ENCODE peak calls at places on chromosomes 11 and 22, in five cellular contexts. U, B, W, R and Q are unnamed samples.

GRCh38 chr22:17431179-17431578 is 61.9 kb downstream of the CECR2 start:
- DNase-seq in U (no peak), B (no peak), W (no peak), R (no peak), Q (no peak)

GRCh38 chr11:68946416-68947090 is 34.2 kb downstream of the MRGPRD start:
- DNase-seq in U (no peak), B (no peak), W (no peak), R (peak; percentile 94), Q (no peak)

GRCh38 chr22:17862646-17863181 is 88.4 kb upstream of the BID start:
- DNase-seq in U (no peak), B (no peak), W (no peak), R (no peak), Q (no peak)

GRCh38 chr11:115276799-115277198 is 227.4 kb downstream of the CADM1 start:
- DNase-seq in U (no peak), B (no peak), W (no peak), R (no peak), Q (no peak)

GRCh38 chr11:1557904-1558831 is 13.9 kb downstream of the DUSP8 start:
- DNase-seq in U (no peak), B (no peak), W (no peak), R (peak; percentile 53), Q (peak; percentile 83)

GRCh38 chr11:34926831-34927132 is 10.4 kb downstream of the PDHX start:
- DNase-seq in U (no peak), B (no peak), W (no peak), R (peak; percentile 50), Q (no peak)

GRCh38 chr22:48651036-48651890 is 1176.4 kb downstream of the BRD1 start:
- DNase-seq in U (no peak), B (no peak), W (no peak), R (no peak), Q (no peak)

GRCh38 chr22:31241936-31242335 is 29.8 kb downstream of the LIMK2 start:
- DNase-seq in U (no peak), B (no peak), W (no peak), R (peak; percentile 75), Q (no peak)

GRCh38 chr22:36156515-36157419 is 3.8 kb downstream of the APOL3 start:
- DNase-seq in U (no peak), B (peak; percentile 55), W (peak; percentile 47), R (peak; percentile 86), Q (peak; percentile 68)

GRCh38 chr11:126636911-126637799 is 281.7 kb downstream of the ST3GAL4 start:
- DNase-seq in U (no peak), B (no peak), W (no peak), R (no peak), Q (no peak)

GRCh38 chr22:39925273-39925672 is 24.4 kb downstream of the GRAP2 start:
- DNase-seq in U (no peak), B (no peak), W (no peak), R (no peak), Q (no peak)

GRCh38 chr22:36008131-36008530 is 20.5 kb downstream of the RBFOX2 start:
- DNase-seq in U (no peak), B (no peak), W (no peak), R (no peak), Q (no peak)

GRCh38 chr22:28911777-28912669 is 28.7 kb downstream of the ZNRF3 start:
- DNase-seq in U (no peak), B (no peak), W (no peak), R (peak; percentile 66), Q (peak; percentile 72)

GRCh38 chr22:23691748-23692423 is 1.1 kb downstream of the RGL4 start:
- DNase-seq in U (no peak), B (no peak), W (peak; percentile 81), R (no peak), Q (no peak)

GRCh38 chr11:46298699-46299424 is 21.4 kb downstream of the CREB3L1 start:
- DNase-seq in U (no peak), B (no peak), W (no peak), R (peak; percentile 92), Q (no peak)

GRCh38 chr11:74626130-74626529 is 33.7 kb downstream of the POLD3 start:
- DNase-seq in U (no peak), B (no peak), W (no peak), R (no peak), Q (no peak)

GRCh38 chr11:299081-299891 is at the start of gene IFITM5:
- DNase-seq in U (no peak), B (no peak), W (no peak), R (no peak), Q (no peak)
- H3K9ac ChIP-seq in U (peak within 1 kb of the TSS; percentile 63), B (peak within 1 kb of the TSS; percentile 42), W (no peak within 1 kb of the TSS), R (no peak within 1 kb of the TSS), Q (peak within 1 kb of the TSS; percentile 30)

GRCh38 chr11:43834291-43834690 is 46.3 kb upstream of the ALKBH3 start:
- DNase-seq in U (no peak), B (no peak), W (no peak), R (no peak), Q (no peak)
- H3K9ac ChIP-seq in U (no peak overlapping the region), B (no peak overlapping the region), W (no peak overlapping the region), R (no peak overlapping the region), Q (no peak overlapping the region)

GRCh38 chr11:78560826-78561484 is 13.7 kb downstream of the NARS2 start:
- DNase-seq in U (no peak), B (no peak), W (no peak), R (no peak), Q (peak; percentile 32)

GRCh38 chr11:78562398-78562797 is 12.3 kb downstream of the NARS2 start:
- DNase-seq in U (no peak), B (no peak), W (no peak), R (peak; percentile 40), Q (no peak)

GRCh38 chr11:78557236-78557635 is 17.4 kb downstream of the NARS2 start:
- DNase-seq in U (no peak), B (no peak), W (no peak), R (no peak), Q (no peak)

GRCh38 chr11:78564037-78564888 is 10.4 kb downstream of the NARS2 start:
- DNase-seq in U (peak; percentile 43), B (peak; percentile 34), W (peak; percentile 86), R (peak; percentile 72), Q (peak; percentile 68)

DNA sequence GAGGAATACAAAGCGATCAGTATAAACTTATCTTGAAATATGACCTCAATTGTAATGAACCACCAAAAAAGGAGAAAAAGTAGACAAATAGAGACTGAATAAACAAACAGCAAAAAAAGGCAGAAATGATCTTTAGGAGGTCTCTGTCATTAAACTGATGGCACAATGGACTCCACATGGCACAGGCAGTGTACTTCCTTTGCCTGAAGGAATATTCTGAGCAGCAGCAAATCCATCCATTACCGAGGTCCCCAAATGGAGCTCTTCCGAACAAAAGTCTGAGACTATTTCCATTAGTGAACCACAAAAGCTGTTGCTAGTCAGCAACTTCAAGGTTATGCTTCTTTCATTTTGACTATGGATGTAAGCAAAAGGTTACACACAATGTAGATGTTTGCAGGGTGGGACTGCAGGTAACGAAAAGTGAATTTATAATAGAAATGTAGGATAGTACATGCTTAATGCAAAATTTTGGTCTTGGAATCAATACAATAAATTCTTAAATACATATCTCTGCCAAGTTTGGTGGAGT is 14.5 kb downstream of the NARS2 start:
- DNase-seq in U (no peak), B (no peak), W (no peak), R (no peak), Q (no peak)
- H3K9ac ChIP-seq in U (no peak overlapping the region), B (no peak overlapping the region), W (no peak overlapping the region), R (peak overlapping the region; percentile 87), Q (peak overlapping the region; percentile 5)

GRCh38 chr22:38201371-38201717 is 450 bp upstream of the MAFF start:
- DNase-seq in U (no peak), B (no peak), W (no peak), R (no peak), Q (no peak)
- H3K9ac ChIP-seq in U (no peak overlapping the region), B (peak overlapping the region; percentile 60), W (no peak overlapping the region), R (peak overlapping the region; percentile 65), Q (peak overlapping the region; percentile 81)

GRCh38 chr11:57416436-57416835 is 10.5 kb downstream of the SLC43A3 start:
- DNase-seq in U (no peak), B (no peak), W (no peak), R (no peak), Q (no peak)
- H3K9ac ChIP-seq in U (no peak overlapping the region), B (no peak overlapping the region), W (no peak overlapping the region), R (peak overlapping the region; percentile 70), Q (no peak overlapping the region)

GRCh38 chr11:83557638-83558037 is 271.5 kb upstream of the CCDC90B start:
- DNase-seq in U (no peak), B (no peak), W (no peak), R (no peak), Q (no peak)

GRCh38 chr11:83554896-83555295 is 268.7 kb upstream of the CCDC90B start:
- DNase-seq in U (no peak), B (no peak), W (no peak), R (no peak), Q (no peak)

DNA sequence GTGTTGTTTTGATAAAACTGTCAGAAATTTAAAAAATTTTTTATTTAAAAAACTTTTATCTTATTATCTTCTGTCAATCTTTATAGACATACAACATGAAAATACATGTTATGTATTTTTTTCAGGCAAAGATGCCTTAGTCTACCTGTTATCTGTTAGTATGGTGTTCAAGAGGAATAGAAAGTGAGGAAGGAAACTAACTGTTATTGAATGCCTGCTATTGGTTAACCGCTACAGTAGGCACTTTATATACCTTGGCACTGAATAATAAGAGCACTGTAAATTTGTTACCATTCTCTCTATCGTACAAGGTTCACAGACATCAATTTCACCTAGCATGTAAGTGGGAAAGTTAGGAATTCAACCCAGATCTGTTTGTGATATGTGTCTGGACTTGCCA is 272.1 kb upstream of the CCDC90B start:
- DNase-seq in U (no peak), B (no peak), W (no peak), R (no peak), Q (no peak)
- H3K9ac ChIP-seq in U (no peak overlapping the region), B (no peak overlapping the region), W (no peak overlapping the region), R (no peak overlapping the region), Q (no peak overlapping the region)

GRCh38 chr11:123084454-123084853 is 22.5 kb upstream of the HSPA8 start:
- DNase-seq in U (no peak), B (no peak), W (no peak), R (no peak), Q (no peak)
- H3K9ac ChIP-seq in U (no peak overlapping the region), B (no peak overlapping the region), W (no peak overlapping the region), R (peak overlapping the region; percentile 84), Q (no peak overlapping the region)

DNA sequence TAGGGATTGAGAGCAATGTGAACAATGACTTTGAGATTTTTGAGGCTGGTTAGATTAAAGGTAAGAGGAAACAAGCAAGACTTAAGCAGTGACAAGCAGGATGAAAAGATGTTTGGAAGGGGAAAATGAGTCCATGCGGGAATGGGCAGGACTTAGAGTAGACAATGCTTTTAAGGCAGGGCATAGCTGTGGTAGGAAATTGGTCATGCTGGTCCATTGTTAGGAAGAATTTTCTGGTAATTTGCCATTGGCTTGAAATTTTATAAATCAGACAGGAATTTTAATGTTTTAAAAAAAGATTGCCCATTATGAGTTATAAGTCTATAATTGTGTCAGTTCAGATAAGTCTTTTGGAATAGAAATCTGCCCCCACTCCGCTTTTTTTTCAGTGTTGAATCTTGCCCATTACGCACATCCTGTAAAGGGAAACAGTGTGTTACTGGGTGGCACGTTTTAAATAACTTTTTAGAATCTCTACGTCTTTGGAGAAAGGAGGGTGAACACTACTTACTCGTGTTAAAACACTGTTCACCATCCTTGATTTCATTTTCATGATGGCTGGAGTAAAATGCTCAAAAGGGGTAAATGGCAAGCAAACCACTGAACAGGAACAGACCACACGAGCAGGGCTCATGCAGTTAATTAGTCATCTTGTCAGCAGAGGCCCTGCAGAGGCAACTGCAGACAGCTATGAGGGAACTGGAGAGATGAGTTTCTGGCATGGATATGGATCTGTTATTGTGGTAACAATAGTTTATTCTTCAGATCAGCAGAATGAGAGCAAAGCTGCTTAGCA is 25.0 kb downstream of the SWAP70 start:
- DNase-seq in U (no peak), B (no peak), W (peak; percentile 94), R (peak; percentile 83), Q (no peak)
- H3K9ac ChIP-seq in U (no peak overlapping the region), B (no peak overlapping the region), W (peak overlapping the region; percentile 71), R (peak overlapping the region; percentile 64), Q (peak overlapping the region; percentile 34)